ENCODE peak calls at places on chromosomes 6 and 20, in ten cellular contexts. U, D, J, R, V, Z, Y, F, W and G are unnamed samples.

GRCh38 chr6:168530653-168531071 is 89.7 kb downstream of the SMOC2 start:
- DNase-seq in Y (no peak), D (no peak), V (no peak), U (no peak), R (no peak), J (peak; percentile 49), Z (no peak), F (no peak), W (no peak), G (no peak)

GRCh38 chr6:27814665-27815424 is 97.4 kb downstream of the OR2B2 start:
- DNase-seq in J (peak; percentile 95), D (peak; percentile 87), V (peak; percentile 86), Y (peak; percentile 92), R (peak; percentile 97), W (peak; percentile 84), U (peak; percentile 52), F (peak; percentile 79), Z (peak; percentile 93), G (no peak)

GRCh38 chr20:63698739-63699465 is 2.5 kb downstream of the TNFRSF6B start:
- DNase-seq in D (no peak), F (no peak), Y (no peak), Z (peak; percentile 67), W (peak; percentile 35), U (peak; percentile 83), V (peak; percentile 83), J (no peak), R (peak; percentile 30), G (no peak)

GRCh38 chr6:108559884-108560462 is 744 bp upstream of the FOXO3 start:
- DNase-seq in F (peak; percentile 49), V (peak; percentile 93), J (peak; percentile 90), Z (no peak), D (peak; percentile 70), Y (peak; percentile 39), R (no peak), W (peak; percentile 69), U (no peak), G (peak; percentile 94)

GRCh38 chr6:168377856-168378832 is 58.6 kb upstream of the DACT2 start:
- DNase-seq in Y (no peak), V (peak; percentile 47), D (no peak), U (no peak), F (no peak), R (no peak), J (no peak), Z (no peak), W (no peak), G (no peak)

GRCh38 chr6:152316024-152316423 is 321.1 kb downstream of the SYNE1 start:
- DNase-seq in V (peak; percentile 72), Z (no peak), Y (no peak), U (no peak), W (no peak), F (no peak), J (no peak), D (no peak), R (no peak), G (no peak)

GRCh38 chr6:75386050-75386770 is 101.6 kb upstream of the TMEM30A start:
- DNase-seq in U (no peak), Y (no peak), F (no peak), Z (no peak), D (no peak), V (no peak), W (no peak), R (no peak), J (no peak), G (no peak)

GRCh38 chr6:149940673-149940984 is 1.2 kb upstream of the ULBP2 start:
- DNase-seq in J (no peak), V (no peak), R (no peak), D (no peak), Y (no peak), W (no peak), U (no peak), Z (no peak), F (no peak), G (no peak)

GRCh38 chr6:338815-339262 is 46.6 kb downstream of the DUSP22 start:
- DNase-seq in R (no peak), Y (no peak), V (no peak), Z (no peak), W (no peak), U (no peak), F (no peak), J (no peak), D (no peak), G (no peak)

GRCh38 chr6:149545258-149545753 is 537 bp downstream of the PPIL4 start:
- DNase-seq in Y (peak; percentile 75), U (no peak), R (no peak), J (peak; percentile 64), D (peak; percentile 19), W (peak; percentile 55), Z (no peak), V (peak; percentile 70), F (peak; percentile 28), G (no peak)

GRCh38 chr6:42318485-42318884 is 100.8 kb upstream of the MRPS10 start:
- DNase-seq in F (no peak), V (no peak), R (no peak), J (no peak), W (no peak), Z (no peak), Y (no peak), U (no peak), D (no peak), G (no peak)

GRCh38 chr6:26284537-26285142 is 80.4 kb upstream of the BTN3A2 start:
- DNase-seq in Y (no peak), J (peak; percentile 81), Z (no peak), R (peak; percentile 47), F (peak; percentile 55), D (peak; percentile 58), W (peak; percentile 69), V (peak; percentile 87), U (peak; percentile 83), G (no peak)

GRCh38 chr6:121639041-121639440 is 203.6 kb downstream of the GJA1 start:
- DNase-seq in Z (no peak), W (no peak), F (no peak), J (no peak), U (no peak), Y (no peak), V (no peak), D (no peak), R (no peak), G (no peak)

GRCh38 chr6:113635222-113635970 is 221.7 kb upstream of the MARCKS start:
- DNase-seq in W (no peak), F (no peak), R (no peak), Z (no peak), J (no peak), D (no peak), V (no peak), Y (no peak), U (no peak), G (no peak)

GRCh38 chr6:115577270-115577669 is 483.4 kb downstream of the FRK start:
- DNase-seq in J (no peak), Z (no peak), Y (no peak), R (no peak), W (no peak), V (no peak), D (no peak), U (no peak), F (no peak), G (no peak)

GRCh38 chr20:62623488-62624324 is 18.6 kb upstream of the SLCO4A1 start:
- DNase-seq in Y (peak; percentile 98), U (peak; percentile 95), V (peak; percentile 97), D (peak; percentile 93), R (peak; percentile 71), Z (peak; percentile 73), J (peak; percentile 91), W (peak; percentile 99), F (peak; percentile 99), G (peak; percentile 98)

DNA sequence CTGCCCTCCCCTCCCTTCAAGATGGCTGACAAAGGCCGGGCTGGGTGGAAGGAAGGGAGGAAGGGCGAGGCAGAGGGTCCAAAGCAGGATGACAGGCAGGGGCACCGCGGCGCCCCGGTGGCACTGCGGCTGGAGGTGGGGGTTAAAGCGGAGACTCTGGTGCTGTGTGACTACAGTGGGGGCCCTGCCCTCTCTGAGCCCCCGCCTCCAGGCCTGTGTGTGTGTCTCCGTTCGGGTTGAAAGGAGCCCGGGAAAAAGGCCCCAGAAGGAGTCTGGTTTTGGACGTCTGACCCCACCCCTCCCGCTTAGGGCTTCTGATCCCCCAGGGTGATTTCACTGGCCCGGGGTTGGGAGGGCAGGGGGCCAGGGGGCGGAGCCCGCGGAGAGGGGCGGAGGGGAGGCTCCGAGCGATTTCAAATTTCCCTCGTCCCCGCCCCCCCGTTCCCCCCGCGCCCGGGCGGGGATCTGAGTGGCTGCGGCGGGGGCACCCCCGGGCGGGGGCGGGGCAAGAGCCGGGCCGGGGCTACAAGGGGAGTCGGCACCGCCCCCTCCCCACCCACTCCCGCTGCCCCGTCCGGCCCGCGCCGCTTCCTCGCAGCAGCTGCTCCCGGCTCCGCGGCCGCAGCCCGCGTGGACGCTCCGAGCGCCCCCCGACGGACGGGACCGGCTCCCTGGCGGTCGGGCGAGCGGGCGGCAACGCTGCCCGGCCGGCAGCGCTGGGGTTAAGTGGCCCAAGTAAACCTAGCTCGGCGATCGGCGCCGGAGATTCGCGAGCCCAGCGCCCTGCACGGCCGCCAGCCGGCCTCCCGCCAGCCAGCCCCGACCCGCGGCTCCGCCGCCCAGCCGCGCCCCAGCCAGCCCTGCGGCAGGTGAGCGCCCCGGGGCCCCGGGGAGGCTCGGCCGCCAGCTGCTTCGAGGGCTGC is at the start of gene DNMT3B:
- DNase-seq in F (peak; percentile 80), V (peak; percentile 83), W (peak; percentile 83), D (peak; percentile 69), U (peak; percentile 96), R (no peak), Z (peak; percentile 41), J (peak; percentile 99), Y (peak; percentile 60), G (no peak)
- TF ChIP-seq POLR2AphosphoS5 in F (no peak), V (no peak), W (no peak), D (no peak), U (no peak), R (no peak), Z (peak; percentile 91), J (peak; percentile 88), Y (peak; percentile 57), G (no peak)

GRCh38 chr6:169701953-169702639 is at the start of the genes C6orf120 and WDR27:
- DNase-seq in R (peak; percentile 83), F (peak; percentile 97), Y (peak; percentile 96), J (peak; percentile 98), V (peak; percentile 98), Z (peak; percentile 91), D (peak; percentile 93), W (peak; percentile 98), U (peak; percentile 99), G (peak; percentile 99)
- H3K4me1 ChIP-seq in R (peaks cover 7% of the 10 kb centered on the region), F (peaks cover 50% of the 10 kb centered on the region), Y (peaks cover 45% of the 10 kb centered on the region), J (peaks cover 17% of the 10 kb centered on the region), V (no peaks in the 10 kb centered on the region), Z (peaks cover 19% of the 10 kb centered on the region), D (no peaks in the 10 kb centered on the region), W (peaks cover 50% of the 10 kb centered on the region), U (peaks cover 37% of the 10 kb centered on the region), G (peaks cover 30% of the 10 kb centered on the region)

GRCh38 chr6:15079288-15079817 is 166.5 kb upstream of the JARID2 start:
- DNase-seq in W (no peak), J (no peak), R (no peak), U (no peak), Y (peak; percentile 46), D (no peak), F (no peak), Z (no peak), V (no peak), G (no peak)
- TF ChIP-seq POLR2AphosphoS5 in W (no peak), J (no peak), R (no peak), U (no peak), Y (no peak), D (no peak), F (no peak), Z (no peak), V (no peak), G (no peak)

DNA sequence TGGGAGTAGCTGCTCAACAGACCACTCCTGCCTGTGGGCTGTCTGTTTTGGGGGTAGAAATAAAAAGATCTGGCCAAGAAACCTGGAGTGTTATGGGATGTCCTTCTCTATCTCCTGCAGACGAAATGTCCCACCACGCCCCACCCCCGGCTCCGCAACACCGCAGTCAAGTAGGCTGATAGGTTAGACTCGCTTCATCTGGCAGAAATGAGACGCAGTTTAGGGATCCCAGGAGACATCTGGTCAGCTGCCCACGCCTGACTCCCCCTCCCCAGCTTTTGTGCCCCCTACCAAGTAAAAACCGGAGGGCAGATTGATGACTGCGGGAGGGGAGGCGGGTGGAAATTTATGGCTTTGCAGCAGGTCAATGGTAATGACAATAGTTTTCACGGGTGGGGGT is 25.9 kb downstream of the PMEPA1 start:
- DNase-seq in U (no peak), W (no peak), D (no peak), Z (no peak), R (no peak), Y (no peak), V (no peak), F (no peak), J (no peak), G (no peak)
- H3K4me1 ChIP-seq in U (peaks cover 10% of the 10 kb centered on the region), W (peaks cover 45% of the 10 kb centered on the region), D (peaks cover 40% of the 10 kb centered on the region), Z (no peaks in the 10 kb centered on the region), R (peaks cover 45% of the 10 kb centered on the region), Y (no peaks in the 10 kb centered on the region), V (no peaks in the 10 kb centered on the region), F (peaks cover 68% of the 10 kb centered on the region), J (peaks cover 61% of the 10 kb centered on the region), G (peaks cover 92% of the 10 kb centered on the region)